ENCODE peak calls at places on chromosomes 11 and 22, in six cellular contexts. R is breast epithelium, P is endothelial cell of umbilical vein, V is heart left ventricle, T is Peyer's patch, J is IMR-90. Z is an unnamed sample.

GRCh38 chr11:13210424-13210823 is 67.2 kb upstream of the BMAL1 start:
- DNase-seq in R (peak), P (peak), V (peak), T (peak), J (peak), Z (peak)

GRCh38 chr11:124285610-124286344 is 28.0 kb downstream of the OR8D1 start:
- DNase-seq in R (no peak), P (peak), V (no peak), T (no peak), J (peak), Z (no peak)

GRCh38 chr22:21778705-21779363 is 43.2 kb upstream of the YPEL1 start:
- DNase-seq in R (no peak), P (no peak), V (no peak), T (no peak), J (peak), Z (peak)

GRCh38 chr11:39630365-39630764 is 1829.1 kb downstream of the LRRC4C start:
- DNase-seq in R (no peak), P (no peak), V (no peak), T (no peak), J (no peak), Z (no peak)

GRCh38 chr11:45169310-45170072 is 23.1 kb downstream of the PRDM11 start:
- DNase-seq in R (no peak), P (no peak), V (no peak), T (no peak), J (peak), Z (no peak)

GRCh38 chr22:27270818-27271510 is 530.6 kb downstream of the MN1 start:
- DNase-seq in R (no peak), P (no peak), V (no peak), T (no peak), J (no peak), Z (no peak)

GRCh38 chr11:36002196-36002595 is 58.3 kb downstream of the LDLRAD3 start:
- DNase-seq in R (peak), P (peak), V (no peak), T (no peak), J (no peak), Z (no peak)

GRCh38 chr11:45213316-45213665 is 66.9 kb downstream of the PRDM11 start:
- DNase-seq in R (no peak), P (no peak), V (no peak), T (no peak), J (no peak), Z (no peak)

GRCh38 chr11:115249179-115249578 is 255.0 kb downstream of the CADM1 start:
- DNase-seq in R (no peak), P (no peak), V (no peak), T (no peak), J (no peak), Z (no peak)

GRCh38 chr11:61718046-61718531 is 34.3 kb upstream of the MYRF start:
- DNase-seq in R (no peak), P (no peak), V (no peak), T (no peak), J (no peak), Z (no peak)

GRCh38 chr11:209275-210121 is 2.0 kb downstream of the RIC8A start:
- DNase-seq in R (no peak), P (peak), V (no peak), T (peak), J (no peak), Z (peak)

GRCh38 chr11:46039990-46040389 is 81.3 kb downstream of the PHF21A start:
- DNase-seq in R (no peak), P (no peak), V (no peak), T (no peak), J (peak), Z (no peak)

GRCh38 chr11:114200351-114200750 is 95.8 kb upstream of the NNMT start:
- DNase-seq in R (no peak), P (no peak), V (no peak), T (no peak), J (no peak), Z (no peak)

GRCh38 chr22:32079110-32080089 is 36.3 kb downstream of the SLC5A1 start:
- DNase-seq in R (no peak), P (peak), V (no peak), T (peak), J (peak), Z (peak)

GRCh38 chr11:36405585-36406367 is 104.3 kb downstream of the TRAF6 start:
- DNase-seq in R (no peak), P (no peak), V (no peak), T (no peak), J (no peak), Z (no peak)

GRCh38 chr11:17414317-17414737 is 25.9 kb upstream of the KCNJ11 start:
- DNase-seq in R (no peak), P (no peak), V (no peak), T (no peak), J (no peak), Z (peak)

GRCh38 chr11:9527481-9528140 is 45.9 kb upstream of the WEE1 start:
- DNase-seq in R (no peak), P (peak), V (no peak), T (no peak), J (peak), Z (no peak)

GRCh38 chr22:18998998-18999397 is 62.9 kb upstream of the PRODH start:
- DNase-seq in R (no peak), P (no peak), V (no peak), T (no peak), J (no peak), Z (no peak)

GRCh38 chr11:130601141-130601540 is 152.7 kb downstream of the ADAMTS15 start:
- DNase-seq in R (no peak), P (no peak), V (peak), T (peak), J (peak), Z (peak)

GRCh38 chr11:126468102-126468521 is 112.6 kb downstream of the ST3GAL4 start:
- DNase-seq in R (no peak), P (no peak), V (no peak), T (no peak), J (no peak), Z (no peak)

GRCh38 chr11:134097146-134097545 is 28.3 kb downstream of the JAM3 start:
- DNase-seq in R (no peak), P (no peak), V (no peak), T (no peak), J (no peak), Z (no peak)

GRCh38 chr11:96748639-96749370 is 359.0 kb downstream of the JRKL start:
- DNase-seq in R (no peak), P (peak), V (no peak), T (no peak), J (peak), Z (no peak)

GRCh38 chr22:41517172-41518047 is 26.9 kb downstream of the POLR3H start:
- DNase-seq in R (peak), P (peak), V (peak), T (peak), J (peak), Z (peak)

GRCh38 chr11:27420722-27421572 is 51.6 kb downstream of the LGR4 start:
- DNase-seq in R (no peak), P (no peak), V (no peak), T (no peak), J (no peak), Z (no peak)

GRCh38 chr11:87743002-87743401 is 432.2 kb downstream of the RAB38 start:
- DNase-seq in R (no peak), P (no peak), V (no peak), T (no peak), J (no peak), Z (no peak)

GRCh38 chr11:45530776-45531175 is 134.6 kb downstream of the CHST1 start:
- DNase-seq in R (no peak), P (no peak), V (no peak), T (no peak), J (no peak), Z (no peak)

GRCh38 chr22:31346255-31346732 is at the start of gene PATZ1:
- DNase-seq in R (peak), P (peak), V (peak), T (peak), J (peak), Z (peak)

GRCh38 chr22:49395617-49396016 is 432.1 kb downstream of the BRD1 start:
- DNase-seq in R (no peak), P (no peak), V (no peak), T (no peak), J (no peak), Z (no peak)

GRCh38 chr11:2445107-2445947 is 519 bp downstream of the KCNQ1 start:
- DNase-seq in R (no peak), P (no peak), V (peak), T (no peak), J (no peak), Z (peak)

GRCh38 chr11:57641011-57641410 is 8.7 kb downstream of the YPEL4 start:
- DNase-seq in R (no peak), P (no peak), V (no peak), T (no peak), J (no peak), Z (no peak)

GRCh38 chr22:20243545-20244249 is 24.4 kb downstream of the RTN4R start:
- DNase-seq in R (peak), P (peak), V (peak), T (peak), J (peak), Z (peak)
- H3K4me3 ChIP-seq in R (peak), P (no peak), V (no peak), T (no peak), J (no peak), Z (no peak)

DNA sequence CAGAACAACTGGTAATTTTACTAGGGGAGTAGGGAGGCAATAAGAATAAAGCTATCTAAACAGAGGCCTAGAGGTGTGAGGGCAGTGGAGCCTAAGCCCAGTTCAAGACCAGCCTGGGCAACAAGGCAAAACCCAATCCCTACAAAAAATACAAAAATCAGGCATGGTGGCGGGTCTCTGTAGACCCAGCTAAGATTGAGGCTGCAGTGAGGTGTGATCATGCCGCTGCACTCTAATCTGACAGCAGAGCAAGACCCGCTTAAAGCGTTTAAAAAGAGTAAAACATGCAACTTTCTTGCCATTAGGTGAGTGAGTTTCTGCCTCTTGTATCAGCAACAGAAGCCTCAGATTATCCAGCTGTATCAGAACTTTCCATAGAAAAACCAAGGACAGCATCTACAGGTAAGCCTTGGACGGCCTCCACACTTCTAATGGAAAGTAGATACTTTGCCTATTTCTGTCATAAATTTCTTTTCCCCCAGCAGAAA is 12.1 kb downstream of the TAF1D start:
- DNase-seq in R (no peak), P (no peak), V (no peak), T (no peak), J (no peak), Z (no peak)
- TF ChIP-seq POLR2A in R (no peak), P (no peak), V (no peak), T (no peak), J (peak), Z (no peak)

GRCh38 chr22:37379716-37380115 is 47.6 kb downstream of the ELFN2 start:
- DNase-seq in R (no peak), P (no peak), V (no peak), T (no peak), J (no peak), Z (no peak)

GRCh38 chr22:37379085-37379484 is 48.2 kb downstream of the ELFN2 start:
- DNase-seq in R (no peak), P (no peak), V (no peak), T (no peak), J (no peak), Z (no peak)

GRCh38 chr22:37381489-37381888 is 45.8 kb downstream of the ELFN2 start:
- DNase-seq in R (no peak), P (no peak), V (no peak), T (no peak), J (peak), Z (no peak)

GRCh38 chr22:37377927-37378326 is 49.4 kb downstream of the ELFN2 start:
- DNase-seq in R (no peak), P (no peak), V (no peak), T (no peak), J (no peak), Z (no peak)

DNA sequence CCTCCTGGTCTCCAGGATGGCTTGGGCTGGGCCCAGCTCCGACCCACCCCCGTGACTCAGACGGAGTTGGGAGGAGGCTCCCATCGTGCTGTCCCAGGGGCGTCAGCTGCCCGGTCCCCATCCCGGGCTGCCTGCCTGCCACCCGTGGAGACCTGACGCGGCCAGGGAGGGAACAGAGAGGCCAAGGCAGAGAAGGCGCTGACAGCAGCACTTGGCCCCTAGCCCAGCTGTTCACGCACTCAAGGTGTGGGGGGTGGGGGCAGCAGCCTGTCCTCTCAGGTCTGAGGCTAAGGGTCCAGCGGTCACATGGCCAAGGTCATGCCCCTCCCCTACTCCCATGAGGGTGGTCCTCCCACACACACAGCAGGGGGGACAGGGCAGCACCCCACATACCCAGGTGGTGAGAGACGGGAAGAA is 48.6 kb downstream of the ELFN2 start:
- DNase-seq in R (no peak), P (no peak), V (no peak), T (no peak), J (no peak), Z (no peak)
- H3K4me3 ChIP-seq in R (no peak), P (no peak), V (no peak), T (no peak), J (no peak), Z (no peak)

DNA sequence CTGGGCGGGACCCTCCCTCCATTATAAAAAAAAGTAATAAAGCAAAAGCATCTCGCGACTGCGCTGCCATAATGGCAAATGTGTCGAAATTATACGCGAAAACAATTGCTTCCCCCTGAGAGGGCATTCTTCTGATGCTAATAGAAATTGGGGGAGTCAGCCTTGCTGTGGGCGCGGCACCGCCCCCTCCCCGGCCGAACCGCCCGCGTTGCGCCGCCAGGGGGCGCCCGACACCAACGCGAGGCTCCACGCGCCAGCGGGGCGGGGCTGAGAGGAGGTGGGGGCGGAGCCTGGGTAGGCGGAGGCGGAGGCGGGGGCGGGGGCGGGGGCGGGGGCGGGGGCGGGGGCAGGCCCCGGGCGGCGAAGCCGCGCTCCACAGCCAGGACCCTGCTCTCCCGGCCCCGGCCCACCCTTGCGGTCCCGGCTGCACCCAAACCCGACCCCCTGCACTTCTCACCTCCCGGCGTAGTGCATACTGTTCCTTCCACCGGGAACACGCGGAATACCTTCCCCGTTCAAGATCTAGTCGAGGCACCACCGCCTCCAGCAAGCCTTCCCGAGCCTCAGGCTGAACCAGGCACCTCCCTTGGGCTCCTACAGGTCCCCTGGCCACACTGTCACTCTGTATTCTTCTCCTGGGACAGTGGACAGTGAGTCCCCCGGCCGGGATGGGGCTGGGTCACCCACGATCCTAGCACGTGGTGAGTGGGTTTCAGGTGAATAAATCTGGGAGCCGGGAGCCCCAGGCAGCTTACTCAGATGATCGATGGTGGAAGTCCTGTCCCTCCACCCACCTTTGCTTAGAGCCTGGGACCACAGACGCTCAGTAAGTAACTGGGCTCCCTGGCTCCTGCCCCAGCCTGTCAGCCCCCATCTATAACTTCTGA is 15.5 kb upstream of the UPK3A start:
- DNase-seq in R (peak), P (peak), V (peak), T (peak), J (peak), Z (peak)
- TF ChIP-seq POLR2A in R (no peak), P (no peak), V (no peak), T (peak), J (no peak), Z (no peak)

Z was measured in stomach.